ENCODE peak calls at places on chromosomes 13 and 19, in four cellular contexts. One of them, this sample, is unnamed.

GRCh38 chr13:66162470-66162869 is 1067.7 kb downstream of the PCDH9 start:
- DNase-seq in H1: no peak
- DNase-seq in HepG2: no peak
- DNase-seq in GM12878: no peak
- DNase-seq in this sample: no peak

GRCh38 chr19:14385492-14385891 is 4.2 kb downstream of the ADGRE5 start:
- DNase-seq in HepG2: no peak
- DNase-seq in H1: no peak
- DNase-seq in GM12878: no peak
- DNase-seq in this sample: no peak

GRCh38 chr13:42656136-42656535 is 82.2 kb downstream of the TNFSF11 start:
- DNase-seq in H1: no peak
- DNase-seq in HepG2: no peak
- DNase-seq in GM12878: no peak
- DNase-seq in this sample: peak

GRCh38 chr19:39296055-39296645 is at the start of gene IFNL1:
- DNase-seq in HepG2: no peak
- DNase-seq in H1: no peak
- DNase-seq in GM12878: no peak
- DNase-seq in this sample: no peak

GRCh38 chr13:109275848-109276247 is 510.5 kb downstream of the IRS2 start:
- DNase-seq in GM12878: no peak
- DNase-seq in HepG2: no peak
- DNase-seq in H1: no peak
- DNase-seq in this sample: no peak

GRCh38 chr13:31950121-31950810 is 81.3 kb upstream of the FRY start:
- DNase-seq in GM12878: no peak
- DNase-seq in H1: no peak
- DNase-seq in HepG2: no peak
- DNase-seq in this sample: no peak

GRCh38 chr13:37381502-37381901 is 217.1 kb downstream of the POSTN start:
- DNase-seq in H1: no peak
- DNase-seq in HepG2: no peak
- DNase-seq in GM12878: no peak
- DNase-seq in this sample: no peak

GRCh38 chr13:98500963-98501421 is 75.9 kb downstream of the STK24 start:
- DNase-seq in H1: no peak
- DNase-seq in GM12878: peak
- DNase-seq in HepG2: no peak
- DNase-seq in this sample: no peak

GRCh38 chr19:3790941-3791340 is 4.8 kb upstream of the MATK start:
- DNase-seq in H1: no peak
- DNase-seq in HepG2: no peak
- DNase-seq in GM12878: no peak
- DNase-seq in this sample: no peak

GRCh38 chr13:32745509-32745908 is 159.3 kb downstream of the PDS5B start:
- DNase-seq in HepG2: peak
- DNase-seq in GM12878: no peak
- DNase-seq in H1: no peak
- DNase-seq in this sample: peak

GRCh38 chr19:12792048-12792852 is 964 bp downstream of the JUNB start:
- DNase-seq in H1: peak
- DNase-seq in HepG2: peak
- DNase-seq in GM12878: no peak
- DNase-seq in this sample: no peak

GRCh38 chr19:48614436-48615144 is at the start of gene FAM83E:
- DNase-seq in GM12878: no peak
- DNase-seq in H1: peak
- DNase-seq in HepG2: no peak
- DNase-seq in this sample: no peak

GRCh38 chr19:13764821-13765394 is 586 bp downstream of the MRI1 start:
- DNase-seq in H1: peak
- DNase-seq in HepG2: no peak
- DNase-seq in GM12878: no peak
- DNase-seq in this sample: no peak

GRCh38 chr19:14158276-14159023 is 22.1 kb upstream of the ASF1B start:
- DNase-seq in H1: no peak
- DNase-seq in GM12878: no peak
- DNase-seq in HepG2: no peak
- DNase-seq in this sample: no peak

GRCh38 chr19:19239675-19240074 is 27.9 kb downstream of the NCAN start:
- DNase-seq in H1: no peak
- DNase-seq in HepG2: no peak
- DNase-seq in GM12878: no peak
- DNase-seq in this sample: no peak

GRCh38 chr19:8252922-8253589 is 43.9 kb downstream of the CERS4 start:
- DNase-seq in HepG2: peak
- DNase-seq in H1: peak
- DNase-seq in GM12878: peak
- DNase-seq in this sample: peak

GRCh38 chr13:33125821-33126570 is 109.8 kb downstream of the KL start:
- DNase-seq in GM12878: no peak
- DNase-seq in H1: no peak
- DNase-seq in HepG2: peak
- DNase-seq in this sample: peak

GRCh38 chr13:67934615-67935330 is 704.6 kb upstream of the PCDH9 start:
- DNase-seq in HepG2: no peak
- DNase-seq in GM12878: no peak
- DNase-seq in H1: no peak
- DNase-seq in this sample: no peak

GRCh38 chr19:1799695-1800342 is 12.3 kb downstream of the ATP8B3 start:
- DNase-seq in HepG2: no peak
- DNase-seq in H1: no peak
- DNase-seq in GM12878: no peak
- DNase-seq in this sample: no peak

GRCh38 chr13:112734696-112735547 is 45.1 kb downstream of the ATP11A start:
- DNase-seq in GM12878: no peak
- DNase-seq in HepG2: no peak
- DNase-seq in H1: no peak
- DNase-seq in this sample: no peak

GRCh38 chr19:19866599-19867248 is 1.0 kb downstream of the ZNF253 start:
- DNase-seq in GM12878: peak
- DNase-seq in HepG2: peak
- DNase-seq in H1: peak
- DNase-seq in this sample: peak

GRCh38 chr19:5339950-5340636 is 519 bp downstream of the PTPRS start:
- DNase-seq in H1: no peak
- DNase-seq in GM12878: no peak
- DNase-seq in HepG2: no peak
- DNase-seq in this sample: no peak

GRCh38 chr13:33676700-33677048 is 141.3 kb upstream of the RFC3 start:
- DNase-seq in HepG2: peak
- DNase-seq in H1: no peak
- DNase-seq in GM12878: no peak
- DNase-seq in this sample: no peak

GRCh38 chr19:13929340-13929739 is 8.9 kb downstream of the PODNL1 start:
- DNase-seq in HepG2: no peak
- DNase-seq in GM12878: no peak
- DNase-seq in H1: no peak
- DNase-seq in this sample: no peak

GRCh38 chr13:63774133-63774532 is 2358.5 kb upstream of the PCDH20 start:
- DNase-seq in HepG2: no peak
- DNase-seq in H1: no peak
- DNase-seq in GM12878: no peak
- DNase-seq in this sample: no peak

GRCh38 chr19:18150776-18151624 is 2.0 kb upstream of the PIK3R2 start:
- DNase-seq in HepG2: no peak
- DNase-seq in GM12878: no peak
- DNase-seq in H1: no peak
- DNase-seq in this sample: no peak

GRCh38 chr19:35742121-35742724 is at the start of gene IGFLR1:
- DNase-seq in H1: no peak
- DNase-seq in GM12878: peak
- DNase-seq in HepG2: no peak
- DNase-seq in this sample: no peak
- TF ChIP-seq SUZ12 in H1: no peak
- TF ChIP-seq SUZ12 in GM12878: no peak
- TF ChIP-seq SUZ12 in HepG2: no peak
- TF ChIP-seq SUZ12 in this sample: no peak

GRCh38 chr13:95623141-95623540 is 21.4 kb downstream of the DZIP1 start:
- DNase-seq in GM12878: no peak
- DNase-seq in HepG2: no peak
- DNase-seq in H1: no peak
- DNase-seq in this sample: no peak

GRCh38 chr13:95627590-95627989 is 16.9 kb downstream of the DZIP1 start:
- DNase-seq in GM12878: no peak
- DNase-seq in HepG2: no peak
- DNase-seq in H1: no peak
- DNase-seq in this sample: no peak

GRCh38 chr13:95620498-95621140 is 23.9 kb downstream of the DZIP1 start:
- DNase-seq in H1: peak
- DNase-seq in GM12878: no peak
- DNase-seq in HepG2: no peak
- DNase-seq in this sample: no peak

GRCh38 chr13:95626768-95627167 is 17.7 kb downstream of the DZIP1 start:
- DNase-seq in GM12878: no peak
- DNase-seq in H1: no peak
- DNase-seq in HepG2: no peak
- DNase-seq in this sample: no peak

GRCh38 chr13:95624020-95624419 is 20.5 kb downstream of the DZIP1 start:
- DNase-seq in HepG2: peak
- DNase-seq in H1: peak
- DNase-seq in GM12878: no peak
- DNase-seq in this sample: peak
- TF ChIP-seq YY1 in HepG2: no peak
- TF ChIP-seq YY1 in H1: no peak
- TF ChIP-seq YY1 in GM12878: no peak
- TF ChIP-seq YY1 in this sample: no peak

DNA sequence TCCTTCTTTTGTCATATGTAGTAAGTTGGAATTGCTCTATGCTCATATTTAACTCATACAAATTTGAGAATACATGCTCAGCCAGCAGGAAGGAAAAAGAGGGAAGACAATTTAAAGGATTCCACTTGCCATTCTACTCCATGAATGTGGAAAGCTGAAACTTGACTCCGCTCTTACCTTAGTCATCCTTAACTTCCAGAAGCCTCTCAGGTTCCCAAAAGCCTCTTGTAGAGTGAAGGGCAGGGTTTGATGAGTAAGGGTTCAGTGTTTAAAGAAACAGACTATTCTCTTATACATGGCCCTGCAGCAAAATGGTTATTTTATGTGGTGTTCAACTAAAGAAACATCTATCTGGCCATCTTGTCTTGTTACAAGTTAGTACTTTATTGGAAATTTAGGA is 27.1 kb downstream of the FAM124A start:
- DNase-seq in HepG2: no peak
- DNase-seq in GM12878: no peak
- DNase-seq in H1: no peak
- DNase-seq in this sample: no peak
- TF ChIP-seq SUZ12 in HepG2: no peak
- TF ChIP-seq SUZ12 in GM12878: no peak
- TF ChIP-seq SUZ12 in H1: no peak
- TF ChIP-seq SUZ12 in this sample: no peak

GRCh38 chr13:59570204-59570603 is 593.5 kb downstream of the DIAPH3 start:
- DNase-seq in H1: no peak
- DNase-seq in GM12878: no peak
- DNase-seq in HepG2: no peak
- DNase-seq in this sample: no peak
- TF ChIP-seq YY1 in H1: no peak
- TF ChIP-seq YY1 in GM12878: no peak
- TF ChIP-seq YY1 in HepG2: no peak
- TF ChIP-seq YY1 in this sample: no peak

GRCh38 chr13:48761256-48761655 is 107.5 kb downstream of the CYSLTR2 start:
- DNase-seq in HepG2: no peak
- DNase-seq in GM12878: no peak
- DNase-seq in H1: no peak
- DNase-seq in this sample: no peak
- TF ChIP-seq SUZ12 in HepG2: no peak
- TF ChIP-seq SUZ12 in GM12878: no peak
- TF ChIP-seq SUZ12 in H1: no peak
- TF ChIP-seq SUZ12 in this sample: no peak

GRCh38 chr19:41311613-41312012 is 1.6 kb downstream of the CCDC97 start:
- DNase-seq in HepG2: no peak
- DNase-seq in H1: no peak
- DNase-seq in GM12878: no peak
- DNase-seq in this sample: no peak
- TF ChIP-seq YY1 in HepG2: no peak
- TF ChIP-seq YY1 in H1: no peak
- TF ChIP-seq YY1 in GM12878: no peak
- TF ChIP-seq YY1 in this sample: no peak

GRCh38 chr13:78317030-78317429 is 286.3 kb downstream of the POU4F1 start:
- DNase-seq in HepG2: no peak
- DNase-seq in GM12878: no peak
- DNase-seq in H1: no peak
- DNase-seq in this sample: no peak
- TF ChIP-seq SUZ12 in HepG2: no peak
- TF ChIP-seq SUZ12 in GM12878: no peak
- TF ChIP-seq SUZ12 in H1: no peak
- TF ChIP-seq SUZ12 in this sample: no peak

DNA sequence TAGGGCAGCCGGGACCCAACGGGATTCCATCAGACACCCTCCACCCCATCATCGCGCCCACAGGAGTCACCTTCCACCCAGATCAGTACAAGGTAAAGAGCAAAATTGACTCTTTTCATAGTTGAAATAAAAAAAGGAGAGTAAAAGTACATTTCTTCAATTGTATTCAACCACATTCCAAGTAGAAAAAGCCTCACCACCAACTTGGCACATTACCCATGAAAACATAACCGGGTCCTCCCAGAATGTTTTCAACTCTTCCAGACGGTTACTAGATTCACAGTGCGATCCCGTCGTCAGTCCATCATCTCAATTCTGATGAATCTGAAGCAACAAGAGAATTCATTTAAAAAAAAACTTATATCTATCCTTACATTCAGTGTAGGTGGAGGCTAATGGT is 125.2 kb downstream of the RAB20 start:
- DNase-seq in GM12878: no peak
- DNase-seq in HepG2: no peak
- DNase-seq in H1: no peak
- DNase-seq in this sample: no peak
- TF ChIP-seq YY1 in GM12878: no peak
- TF ChIP-seq YY1 in HepG2: no peak
- TF ChIP-seq YY1 in H1: no peak
- TF ChIP-seq YY1 in this sample: no peak

This sample was measured in NT2/D1.